ENCODE peak calls at places on chromosomes 5 and 9, in six cellular contexts. One of them, this sample, is unnamed.

GRCh38 chr9:119091074-119091473 is 278.2 kb downstream of the BRINP1 start:
- DNase-seq in K562: no peak
- DNase-seq in glutamatergic neuron: no peak
- DNase-seq in AG04449: no peak
- DNase-seq in breast epithelium: no peak
- DNase-seq in HFFc6: no peak
- DNase-seq in this sample: no peak

GRCh38 chr9:93468763-93469456 is 15.5 kb upstream of the FAM120AOS start:
- DNase-seq in K562: no peak
- DNase-seq in glutamatergic neuron: no peak
- DNase-seq in AG04449: no peak
- DNase-seq in breast epithelium: no peak
- DNase-seq in HFFc6: no peak
- DNase-seq in this sample: no peak

GRCh38 chr5:7251127-7251526 is 144.8 kb upstream of the ADCY2 start:
- DNase-seq in K562: no peak
- DNase-seq in glutamatergic neuron: no peak
- DNase-seq in AG04449: no peak
- DNase-seq in breast epithelium: no peak
- DNase-seq in HFFc6: no peak
- DNase-seq in this sample: no peak

GRCh38 chr9:92734931-92735906 is 29.4 kb downstream of the BICD2 start:
- DNase-seq in K562: no peak
- DNase-seq in glutamatergic neuron: no peak
- DNase-seq in AG04449: no peak
- DNase-seq in breast epithelium: peak; percentile 36
- DNase-seq in HFFc6: no peak
- DNase-seq in this sample: no peak

GRCh38 chr9:35760651-35761050 is 6.6 kb upstream of the MSMP start:
- DNase-seq in K562: no peak
- DNase-seq in glutamatergic neuron: no peak
- DNase-seq in AG04449: peak; percentile 24
- DNase-seq in breast epithelium: no peak
- DNase-seq in HFFc6: no peak
- DNase-seq in this sample: peak; percentile 28

GRCh38 chr9:91071185-91071990 is 269.8 kb downstream of the SYK start:
- DNase-seq in K562: no peak
- DNase-seq in glutamatergic neuron: no peak
- DNase-seq in AG04449: peak; percentile 93
- DNase-seq in breast epithelium: no peak
- DNase-seq in HFFc6: peak; percentile 84
- DNase-seq in this sample: no peak

GRCh38 chr5:32574540-32575175 is 10.7 kb upstream of the SUB1 start:
- DNase-seq in K562: no peak
- DNase-seq in glutamatergic neuron: no peak
- DNase-seq in AG04449: no peak
- DNase-seq in breast epithelium: no peak
- DNase-seq in HFFc6: no peak
- DNase-seq in this sample: no peak

GRCh38 chr5:151509231-151509630 is 61.8 kb downstream of the SLC36A1 start:
- DNase-seq in K562: no peak
- DNase-seq in glutamatergic neuron: no peak
- DNase-seq in AG04449: no peak
- DNase-seq in breast epithelium: no peak
- DNase-seq in HFFc6: no peak
- DNase-seq in this sample: no peak

GRCh38 chr5:169384661-169385060 is 83.7 kb upstream of the SLIT3 start:
- DNase-seq in K562: no peak
- DNase-seq in glutamatergic neuron: no peak
- DNase-seq in AG04449: no peak
- DNase-seq in breast epithelium: no peak
- DNase-seq in HFFc6: no peak
- DNase-seq in this sample: no peak

GRCh38 chr9:27339661-27340295 is 42.8 kb upstream of the EQTN start:
- DNase-seq in K562: no peak
- DNase-seq in glutamatergic neuron: no peak
- DNase-seq in AG04449: no peak
- DNase-seq in breast epithelium: no peak
- DNase-seq in HFFc6: no peak
- DNase-seq in this sample: no peak

GRCh38 chr5:171801-172331 is 19.4 kb upstream of the LRRC14B start:
- DNase-seq in K562: no peak
- DNase-seq in glutamatergic neuron: peak; percentile 13
- DNase-seq in AG04449: no peak
- DNase-seq in breast epithelium: peak; percentile 47
- DNase-seq in HFFc6: no peak
- DNase-seq in this sample: no peak

GRCh38 chr5:74394543-74394923 is 246.0 kb downstream of the ENC1 start:
- DNase-seq in K562: no peak
- DNase-seq in glutamatergic neuron: no peak
- DNase-seq in AG04449: no peak
- DNase-seq in breast epithelium: no peak
- DNase-seq in HFFc6: no peak
- DNase-seq in this sample: no peak

GRCh38 chr5:16737620-16738364 is 121.0 kb upstream of the RETREG1 start:
- DNase-seq in K562: no peak
- DNase-seq in glutamatergic neuron: no peak
- DNase-seq in AG04449: no peak
- DNase-seq in breast epithelium: no peak
- DNase-seq in HFFc6: no peak
- DNase-seq in this sample: no peak

GRCh38 chr5:149951138-149951749 is 6.7 kb upstream of the PDE6A start:
- DNase-seq in K562: peak; percentile 44
- DNase-seq in glutamatergic neuron: no peak
- DNase-seq in AG04449: no peak
- DNase-seq in breast epithelium: no peak
- DNase-seq in HFFc6: no peak
- DNase-seq in this sample: no peak

GRCh38 chr5:73637565-73637964 is 11.6 kb downstream of the ARHGEF28 start:
- DNase-seq in K562: no peak
- DNase-seq in glutamatergic neuron: no peak
- DNase-seq in AG04449: no peak
- DNase-seq in breast epithelium: no peak
- DNase-seq in HFFc6: no peak
- DNase-seq in this sample: no peak

GRCh38 chr5:14958196-14958595 is 86.6 kb upstream of the ANKH start:
- DNase-seq in K562: no peak
- DNase-seq in glutamatergic neuron: no peak
- DNase-seq in AG04449: no peak
- DNase-seq in breast epithelium: no peak
- DNase-seq in HFFc6: no peak
- DNase-seq in this sample: no peak

GRCh38 chr5:86411596-86411995 is 206.1 kb upstream of the COX7C start:
- DNase-seq in K562: no peak
- DNase-seq in glutamatergic neuron: no peak
- DNase-seq in AG04449: no peak
- DNase-seq in breast epithelium: no peak
- DNase-seq in HFFc6: no peak
- DNase-seq in this sample: no peak

GRCh38 chr5:98111686-98112085 is 661.8 kb upstream of the RGMB start:
- DNase-seq in K562: no peak
- DNase-seq in glutamatergic neuron: no peak
- DNase-seq in AG04449: no peak
- DNase-seq in breast epithelium: no peak
- DNase-seq in HFFc6: peak; percentile 33
- DNase-seq in this sample: no peak

GRCh38 chr5:123206618-123207320 is 117.7 kb downstream of the PRDM6 start:
- DNase-seq in K562: no peak
- DNase-seq in glutamatergic neuron: no peak
- DNase-seq in AG04449: peak; percentile 9
- DNase-seq in breast epithelium: no peak
- DNase-seq in HFFc6: no peak
- DNase-seq in this sample: no peak
- TF ChIP-seq CTCF in K562: no peak
- TF ChIP-seq CTCF in glutamatergic neuron: no peak
- TF ChIP-seq CTCF in AG04449: no peak
- TF ChIP-seq CTCF in breast epithelium: no peak
- TF ChIP-seq CTCF in HFFc6: no peak
- TF ChIP-seq CTCF in this sample: no peak

DNA sequence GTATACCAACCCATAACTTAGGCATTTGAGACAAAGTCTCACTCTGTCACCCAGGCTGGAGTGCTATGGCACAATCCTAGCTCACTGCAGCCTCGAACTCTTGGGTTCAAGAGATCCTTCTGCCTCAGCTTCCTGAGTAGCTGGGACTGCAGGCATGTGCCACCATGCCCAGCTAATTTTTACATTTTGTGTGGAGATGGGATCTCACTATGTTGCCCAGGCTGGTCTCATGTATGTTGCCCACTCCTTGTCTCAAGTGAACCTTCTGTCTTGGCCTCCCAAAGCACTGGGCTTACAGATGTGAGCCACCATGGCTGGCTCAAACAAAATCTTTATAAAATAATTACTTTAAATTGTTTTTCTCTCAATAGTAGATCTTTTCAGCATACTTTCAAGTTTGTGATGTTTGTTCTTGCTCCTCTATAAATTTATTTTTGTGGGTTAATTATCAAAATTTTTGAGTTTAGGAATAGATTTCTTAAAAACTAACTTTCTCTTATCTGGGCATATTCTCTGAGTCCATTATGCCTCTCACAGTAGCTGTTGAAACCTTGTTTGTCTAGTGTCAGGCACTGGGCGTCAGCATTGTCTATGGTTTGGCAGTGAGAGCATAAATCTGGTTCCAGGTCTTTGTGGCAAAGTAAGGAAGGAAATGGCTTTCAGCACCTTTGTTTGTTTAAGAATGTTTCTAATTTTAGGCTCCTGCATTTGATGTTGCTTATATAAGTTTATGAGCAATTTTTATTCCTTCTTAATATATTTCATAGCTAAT is 38.7 kb downstream of the NLN start:
- DNase-seq in K562: no peak
- DNase-seq in glutamatergic neuron: no peak
- DNase-seq in AG04449: no peak
- DNase-seq in breast epithelium: no peak
- DNase-seq in HFFc6: peak; percentile 41
- DNase-seq in this sample: no peak
- TF ChIP-seq CTCF in K562: peak; percentile 2
- TF ChIP-seq CTCF in glutamatergic neuron: no peak
- TF ChIP-seq CTCF in AG04449: peak; percentile 17
- TF ChIP-seq CTCF in breast epithelium: no peak
- TF ChIP-seq CTCF in HFFc6: peak; percentile 49
- TF ChIP-seq CTCF in this sample: no peak

GRCh38 chr5:2569774-2570542 is 181.5 kb downstream of the IRX2 start:
- DNase-seq in K562: no peak
- DNase-seq in glutamatergic neuron: no peak
- DNase-seq in AG04449: no peak
- DNase-seq in breast epithelium: no peak
- DNase-seq in HFFc6: no peak
- DNase-seq in this sample: no peak
- TF ChIP-seq CTCF in K562: no peak
- TF ChIP-seq CTCF in glutamatergic neuron: no peak
- TF ChIP-seq CTCF in AG04449: no peak
- TF ChIP-seq CTCF in breast epithelium: no peak
- TF ChIP-seq CTCF in HFFc6: no peak
- TF ChIP-seq CTCF in this sample: no peak

DNA sequence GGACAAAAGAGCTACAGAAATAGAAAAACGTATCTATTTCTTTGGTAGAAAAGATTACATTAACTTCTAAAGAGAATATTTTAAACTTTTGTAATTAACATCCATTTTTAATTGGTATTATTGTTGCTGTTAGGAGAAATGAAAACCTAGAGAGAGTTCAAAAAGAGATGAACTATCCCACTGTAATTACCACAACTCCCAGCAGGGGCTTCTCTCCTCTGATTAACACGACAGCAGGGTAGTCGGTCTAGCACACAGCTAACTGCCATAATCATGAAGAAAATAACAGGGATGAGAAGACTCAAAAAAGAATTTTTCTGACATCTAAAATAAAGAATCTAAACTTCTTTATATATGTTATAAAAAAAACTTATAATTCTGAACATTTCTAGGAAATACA is 86.2 kb upstream of the CDH9 start:
- DNase-seq in K562: peak; percentile 12
- DNase-seq in glutamatergic neuron: no peak
- DNase-seq in AG04449: no peak
- DNase-seq in breast epithelium: no peak
- DNase-seq in HFFc6: peak; percentile 19
- DNase-seq in this sample: peak; percentile 41
- TF ChIP-seq CTCF in K562: peak; percentile 29
- TF ChIP-seq CTCF in glutamatergic neuron: peak; percentile 66
- TF ChIP-seq CTCF in AG04449: peak; percentile 21
- TF ChIP-seq CTCF in breast epithelium: no peak
- TF ChIP-seq CTCF in HFFc6: peak; percentile 73
- TF ChIP-seq CTCF in this sample: peak; percentile 54

DNA sequence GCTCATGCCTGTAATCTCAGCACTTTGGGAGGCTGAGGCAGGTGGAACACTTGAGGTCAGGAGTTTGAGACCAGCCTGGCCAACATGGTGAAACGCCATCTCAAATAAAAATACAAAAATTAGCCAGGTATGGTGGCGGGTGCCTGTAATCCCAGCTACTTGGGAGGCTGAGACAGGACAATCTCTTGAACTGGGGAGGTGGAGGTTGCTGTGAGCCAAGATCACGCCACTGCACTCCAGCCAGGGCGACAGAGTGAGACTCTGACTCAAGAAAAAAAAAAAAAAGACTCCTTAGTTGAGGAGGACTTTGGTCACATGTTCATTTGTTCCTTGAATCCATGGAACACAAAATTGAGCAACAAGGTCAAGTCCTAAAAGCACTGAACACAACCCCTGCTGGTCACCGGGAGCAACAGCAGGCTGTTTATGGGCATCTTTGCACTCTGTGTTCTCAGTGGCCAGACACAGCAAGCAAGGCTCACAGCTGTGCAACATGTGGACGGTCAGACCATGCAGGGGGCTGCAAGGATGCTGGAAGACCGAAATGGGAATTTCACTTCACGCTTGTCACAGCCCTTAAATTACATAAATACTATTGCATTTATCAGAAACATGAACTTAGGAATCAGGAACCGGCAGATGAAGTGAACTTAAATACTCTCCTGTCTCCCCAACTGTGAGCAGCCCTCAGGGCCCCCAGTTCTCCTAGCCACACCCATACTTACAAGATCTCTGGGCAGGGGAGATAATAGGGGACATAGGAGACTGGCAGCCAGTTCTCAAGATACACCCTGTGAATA is 2.8 kb downstream of the GBGT1 start:
- DNase-seq in K562: peak; percentile 66
- DNase-seq in glutamatergic neuron: peak; percentile 70
- DNase-seq in AG04449: no peak
- DNase-seq in breast epithelium: no peak
- DNase-seq in HFFc6: peak; percentile 68
- DNase-seq in this sample: peak; percentile 51
- TF ChIP-seq CTCF in K562: peak; percentile 81
- TF ChIP-seq CTCF in glutamatergic neuron: peak; percentile 82
- TF ChIP-seq CTCF in AG04449: peak; percentile 77
- TF ChIP-seq CTCF in breast epithelium: peak; percentile 76
- TF ChIP-seq CTCF in HFFc6: peak; percentile 84
- TF ChIP-seq CTCF in this sample: peak; percentile 78

This sample was measured in endothelial cell.